ENCODE peak calls at places on chromosomes 5 and 9, in seven cellular contexts. G, S, T, Q, Y, E and W are unnamed samples.

GRCh38 chr9:121718063-121718462 is 66.6 kb downstream of the DAB2IP start:
- DNase-seq in E (no peak), Y (no peak), Q (no peak), G (no peak), T (peak), S (no peak), W (peak)

GRCh38 chr9:79615038-79615437 is 43.3 kb downstream of the TLE4 start:
- DNase-seq in S (no peak), E (no peak), G (no peak), Q (no peak), T (no peak), Y (no peak), W (peak)

GRCh38 chr9:5708414-5708813 is 79.5 kb downstream of the RIC1 start:
- DNase-seq in S (no peak), Q (peak), E (no peak), T (no peak), G (no peak), Y (no peak), W (no peak)

GRCh38 chr9:91776409-91777365 is 173.3 kb downstream of the ROR2 start:
- DNase-seq in G (no peak), T (no peak), Y (no peak), S (no peak), Q (peak), E (no peak), W (no peak)

GRCh38 chr5:2021484-2022176 is 138.9 kb upstream of the IRX4 start:
- DNase-seq in G (no peak), S (no peak), Y (no peak), Q (no peak), T (no peak), E (no peak), W (no peak)

GRCh38 chr5:68330564-68330963 is 115.0 kb downstream of the PIK3R1 start:
- DNase-seq in T (no peak), Q (no peak), G (no peak), Y (no peak), E (no peak), S (no peak), W (peak)

GRCh38 chr5:178940569-178941360 is at the start of gene ZNF454:
- DNase-seq in Y (peak), S (no peak), E (peak), G (no peak), T (peak), Q (no peak), W (peak)

GRCh38 chr5:151589878-151590570 is 1.1 kb downstream of the FAT2 start:
- DNase-seq in Q (peak), S (no peak), G (no peak), E (no peak), Y (no peak), T (no peak), W (no peak)

GRCh38 chr9:108743426-108743825 is 112.4 kb downstream of the ACTL7B start:
- DNase-seq in Q (no peak), E (no peak), G (no peak), T (no peak), Y (no peak), S (no peak), W (no peak)

GRCh38 chr9:76576344-76576743 is 117.4 kb downstream of the GCNT1 start:
- DNase-seq in T (peak), Y (no peak), Q (peak), G (peak), S (peak), E (no peak), W (no peak)

GRCh38 chr9:126630458-126631237 is 16.9 kb downstream of the LMX1B start:
- DNase-seq in Q (peak), Y (no peak), G (no peak), S (no peak), E (no peak), T (no peak), W (peak)

GRCh38 chr9:135415586-135415985 is 64.0 kb upstream of the PPP1R26 start:
- DNase-seq in Y (no peak), Q (no peak), T (no peak), E (no peak), G (no peak), S (no peak), W (no peak)

GRCh38 chr9:95249986-95250385 is 67.5 kb downstream of the FANCC start:
- DNase-seq in G (no peak), S (no peak), T (no peak), Y (peak), Q (no peak), E (no peak), W (no peak)

GRCh38 chr9:95570646-95571045 is 53.9 kb upstream of the PTCH1 start:
- DNase-seq in S (no peak), G (no peak), T (no peak), Q (no peak), Y (no peak), E (peak), W (no peak)